ENCODE peak calls at places on chromosomes 12 and 14, in nine cellular contexts. One of them, this sample, is unnamed.
A peak's percentile ranks its signal among the peaks of the same experiment; 100 is the strongest.

GRCh38 chr12:121240484-121241202 is 30.7 kb downstream of the P2RX4 start:
- DNase-seq in CD8-positive, alpha-beta T cell: peak; percentile 82
- DNase-seq in heart right ventricle: peak; percentile 81
- DNase-seq in right lobe of liver: peak; percentile 60
- DNase-seq in fibroblast of lung: peak; percentile 8
- DNase-seq in aorta: peak; percentile 91
- DNase-seq in PC-3: no peak
- DNase-seq in ovary: peak; percentile 92
- DNase-seq in effector memory CD4-positive, alpha-beta T cell: peak; percentile 93
- DNase-seq in this sample: no peak

GRCh38 chr14:75672588-75673192 is 11.6 kb downstream of the TTLL5 start:
- DNase-seq in CD8-positive, alpha-beta T cell: no peak
- DNase-seq in fibroblast of lung: no peak
- DNase-seq in heart right ventricle: no peak
- DNase-seq in PC-3: no peak
- DNase-seq in ovary: no peak
- DNase-seq in aorta: no peak
- DNase-seq in right lobe of liver: no peak
- DNase-seq in effector memory CD4-positive, alpha-beta T cell: no peak
- DNase-seq in this sample: no peak

GRCh38 chr12:117966511-117966910 is 2.3 kb downstream of the KSR2 start:
- DNase-seq in ovary: no peak
- DNase-seq in CD8-positive, alpha-beta T cell: no peak
- DNase-seq in aorta: no peak
- DNase-seq in fibroblast of lung: no peak
- DNase-seq in heart right ventricle: no peak
- DNase-seq in right lobe of liver: no peak
- DNase-seq in effector memory CD4-positive, alpha-beta T cell: no peak
- DNase-seq in PC-3: no peak
- DNase-seq in this sample: no peak

GRCh38 chr12:61993734-61994345 is 266.4 kb upstream of the USP15 start:
- DNase-seq in PC-3: peak; percentile 61
- DNase-seq in CD8-positive, alpha-beta T cell: no peak
- DNase-seq in heart right ventricle: no peak
- DNase-seq in ovary: no peak
- DNase-seq in aorta: no peak
- DNase-seq in fibroblast of lung: no peak
- DNase-seq in effector memory CD4-positive, alpha-beta T cell: no peak
- DNase-seq in right lobe of liver: no peak
- DNase-seq in this sample: no peak

GRCh38 chr12:117890644-117891043 is 78.1 kb downstream of the KSR2 start:
- DNase-seq in heart right ventricle: no peak
- DNase-seq in right lobe of liver: no peak
- DNase-seq in aorta: no peak
- DNase-seq in CD8-positive, alpha-beta T cell: no peak
- DNase-seq in fibroblast of lung: no peak
- DNase-seq in ovary: no peak
- DNase-seq in PC-3: no peak
- DNase-seq in effector memory CD4-positive, alpha-beta T cell: no peak
- DNase-seq in this sample: no peak

GRCh38 chr12:68113644-68114043 is 45.9 kb downstream of the IFNG start:
- DNase-seq in fibroblast of lung: no peak
- DNase-seq in aorta: no peak
- DNase-seq in effector memory CD4-positive, alpha-beta T cell: no peak
- DNase-seq in heart right ventricle: no peak
- DNase-seq in CD8-positive, alpha-beta T cell: no peak
- DNase-seq in PC-3: peak; percentile 14
- DNase-seq in right lobe of liver: no peak
- DNase-seq in ovary: no peak
- DNase-seq in this sample: no peak

GRCh38 chr12:132887513-132888341 is at the start of gene CHFR:
- DNase-seq in aorta: peak; percentile 99
- DNase-seq in right lobe of liver: peak; percentile 98
- DNase-seq in effector memory CD4-positive, alpha-beta T cell: peak; percentile 92
- DNase-seq in heart right ventricle: peak; percentile 95
- DNase-seq in ovary: peak; percentile 95
- DNase-seq in CD8-positive, alpha-beta T cell: peak; percentile 90
- DNase-seq in fibroblast of lung: peak; percentile 98
- DNase-seq in PC-3: peak; percentile 98
- DNase-seq in this sample: peak; percentile 91

GRCh38 chr14:29805415-29806123 is 122.1 kb downstream of the PRKD1 start:
- DNase-seq in aorta: peak; percentile 77
- DNase-seq in right lobe of liver: peak; percentile 69
- DNase-seq in fibroblast of lung: peak; percentile 99
- DNase-seq in effector memory CD4-positive, alpha-beta T cell: no peak
- DNase-seq in heart right ventricle: peak; percentile 33
- DNase-seq in PC-3: peak; percentile 52
- DNase-seq in CD8-positive, alpha-beta T cell: no peak
- DNase-seq in ovary: peak; percentile 66
- DNase-seq in this sample: peak; percentile 33

GRCh38 chr14:37320106-37320505 is 122.4 kb downstream of the MIPOL1 start:
- DNase-seq in CD8-positive, alpha-beta T cell: no peak
- DNase-seq in fibroblast of lung: no peak
- DNase-seq in right lobe of liver: no peak
- DNase-seq in effector memory CD4-positive, alpha-beta T cell: no peak
- DNase-seq in ovary: no peak
- DNase-seq in aorta: no peak
- DNase-seq in PC-3: peak; percentile 70
- DNase-seq in heart right ventricle: no peak
- DNase-seq in this sample: no peak

GRCh38 chr12:46365951-46366379 is 6.6 kb downstream of the SLC38A2 start:
- DNase-seq in fibroblast of lung: peak; percentile 51
- DNase-seq in CD8-positive, alpha-beta T cell: no peak
- DNase-seq in ovary: no peak
- DNase-seq in PC-3: peak; percentile 53
- DNase-seq in heart right ventricle: no peak
- DNase-seq in aorta: no peak
- DNase-seq in right lobe of liver: no peak
- DNase-seq in effector memory CD4-positive, alpha-beta T cell: no peak
- DNase-seq in this sample: no peak

GRCh38 chr14:61090432-61091216 is 109.6 kb downstream of the SLC38A6 start:
- DNase-seq in CD8-positive, alpha-beta T cell: no peak
- DNase-seq in right lobe of liver: no peak
- DNase-seq in PC-3: no peak
- DNase-seq in ovary: no peak
- DNase-seq in heart right ventricle: no peak
- DNase-seq in effector memory CD4-positive, alpha-beta T cell: no peak
- DNase-seq in aorta: no peak
- DNase-seq in fibroblast of lung: no peak
- DNase-seq in this sample: no peak

GRCh38 chr14:64440494-64440893 is 24.8 kb upstream of the AKAP5 start:
- DNase-seq in right lobe of liver: no peak
- DNase-seq in ovary: no peak
- DNase-seq in fibroblast of lung: no peak
- DNase-seq in PC-3: no peak
- DNase-seq in CD8-positive, alpha-beta T cell: no peak
- DNase-seq in aorta: no peak
- DNase-seq in heart right ventricle: no peak
- DNase-seq in effector memory CD4-positive, alpha-beta T cell: no peak
- DNase-seq in this sample: no peak

GRCh38 chr12:54601841-54602240 is 13.4 kb upstream of the PPP1R1A start:
- DNase-seq in right lobe of liver: no peak
- DNase-seq in ovary: no peak
- DNase-seq in PC-3: peak; percentile 26
- DNase-seq in effector memory CD4-positive, alpha-beta T cell: no peak
- DNase-seq in fibroblast of lung: no peak
- DNase-seq in CD8-positive, alpha-beta T cell: no peak
- DNase-seq in aorta: no peak
- DNase-seq in heart right ventricle: no peak
- DNase-seq in this sample: no peak

GRCh38 chr12:90905691-90906370 is 49.1 kb downstream of the CCER1 start:
- DNase-seq in CD8-positive, alpha-beta T cell: no peak
- DNase-seq in right lobe of liver: no peak
- DNase-seq in effector memory CD4-positive, alpha-beta T cell: no peak
- DNase-seq in heart right ventricle: no peak
- DNase-seq in fibroblast of lung: peak; percentile 57
- DNase-seq in PC-3: peak; percentile 47
- DNase-seq in ovary: no peak
- DNase-seq in aorta: no peak
- DNase-seq in this sample: no peak

GRCh38 chr14:73610692-73611091 is 1.6 kb upstream of the ACOT6 start:
- DNase-seq in right lobe of liver: no peak
- DNase-seq in CD8-positive, alpha-beta T cell: no peak
- DNase-seq in heart right ventricle: no peak
- DNase-seq in PC-3: peak; percentile 29
- DNase-seq in aorta: no peak
- DNase-seq in fibroblast of lung: peak; percentile 39
- DNase-seq in ovary: no peak
- DNase-seq in effector memory CD4-positive, alpha-beta T cell: no peak
- DNase-seq in this sample: no peak
- H3K4me3 ChIP-seq in right lobe of liver: no peak overlapping the region
- H3K4me3 ChIP-seq in CD8-positive, alpha-beta T cell: no peak overlapping the region
- H3K4me3 ChIP-seq in heart right ventricle: no peak overlapping the region
- H3K4me3 ChIP-seq in PC-3: no peak overlapping the region
- H3K4me3 ChIP-seq in aorta: no peak overlapping the region
- H3K4me3 ChIP-seq in fibroblast of lung: no peak overlapping the region
- H3K4me3 ChIP-seq in ovary: no peak overlapping the region
- H3K4me3 ChIP-seq in effector memory CD4-positive, alpha-beta T cell: no peak overlapping the region
- H3K4me3 ChIP-seq in this sample: no peak overlapping the region

DNA sequence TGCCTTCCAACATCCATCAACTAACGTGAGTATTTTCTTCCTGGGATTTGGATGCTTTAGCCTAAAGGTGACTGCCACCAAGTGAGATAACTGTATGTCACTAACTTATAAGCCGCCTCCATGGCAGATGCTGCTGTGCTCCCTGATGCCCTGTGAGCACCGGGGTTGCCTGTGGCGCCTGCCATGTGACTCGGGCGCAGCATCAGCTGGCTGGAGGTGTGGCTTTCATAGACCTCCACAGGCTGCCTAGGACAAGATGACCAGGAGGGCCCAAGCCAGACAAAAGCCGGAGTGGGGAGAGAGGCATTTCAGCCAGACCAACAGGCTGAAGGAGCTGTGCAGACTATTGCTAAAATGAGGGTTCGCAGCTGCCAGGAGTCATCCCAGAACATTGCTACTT is 55.7 kb downstream of the ANAPC7 start:
- DNase-seq in fibroblast of lung: no peak
- DNase-seq in heart right ventricle: no peak
- DNase-seq in PC-3: no peak
- DNase-seq in ovary: no peak
- DNase-seq in right lobe of liver: no peak
- DNase-seq in aorta: no peak
- DNase-seq in effector memory CD4-positive, alpha-beta T cell: no peak
- DNase-seq in CD8-positive, alpha-beta T cell: no peak
- DNase-seq in this sample: no peak
- H3K36me3 ChIP-seq in fibroblast of lung: peaks cover 52% of the 10 kb centered on the region
- H3K36me3 ChIP-seq in heart right ventricle: peaks cover 72% of the 10 kb centered on the region
- H3K36me3 ChIP-seq in PC-3: peaks cover 71% of the 10 kb centered on the region
- H3K36me3 ChIP-seq in ovary: no peaks in the 10 kb centered on the region
- H3K36me3 ChIP-seq in right lobe of liver: peaks cover 84% of the 10 kb centered on the region
- H3K36me3 ChIP-seq in aorta: peaks cover 29% of the 10 kb centered on the region
- H3K36me3 ChIP-seq in effector memory CD4-positive, alpha-beta T cell: peaks cover 49% of the 10 kb centered on the region
- H3K36me3 ChIP-seq in CD8-positive, alpha-beta T cell: peaks cover 48% of the 10 kb centered on the region
- H3K36me3 ChIP-seq in this sample: peaks cover 61% of the 10 kb centered on the region

DNA sequence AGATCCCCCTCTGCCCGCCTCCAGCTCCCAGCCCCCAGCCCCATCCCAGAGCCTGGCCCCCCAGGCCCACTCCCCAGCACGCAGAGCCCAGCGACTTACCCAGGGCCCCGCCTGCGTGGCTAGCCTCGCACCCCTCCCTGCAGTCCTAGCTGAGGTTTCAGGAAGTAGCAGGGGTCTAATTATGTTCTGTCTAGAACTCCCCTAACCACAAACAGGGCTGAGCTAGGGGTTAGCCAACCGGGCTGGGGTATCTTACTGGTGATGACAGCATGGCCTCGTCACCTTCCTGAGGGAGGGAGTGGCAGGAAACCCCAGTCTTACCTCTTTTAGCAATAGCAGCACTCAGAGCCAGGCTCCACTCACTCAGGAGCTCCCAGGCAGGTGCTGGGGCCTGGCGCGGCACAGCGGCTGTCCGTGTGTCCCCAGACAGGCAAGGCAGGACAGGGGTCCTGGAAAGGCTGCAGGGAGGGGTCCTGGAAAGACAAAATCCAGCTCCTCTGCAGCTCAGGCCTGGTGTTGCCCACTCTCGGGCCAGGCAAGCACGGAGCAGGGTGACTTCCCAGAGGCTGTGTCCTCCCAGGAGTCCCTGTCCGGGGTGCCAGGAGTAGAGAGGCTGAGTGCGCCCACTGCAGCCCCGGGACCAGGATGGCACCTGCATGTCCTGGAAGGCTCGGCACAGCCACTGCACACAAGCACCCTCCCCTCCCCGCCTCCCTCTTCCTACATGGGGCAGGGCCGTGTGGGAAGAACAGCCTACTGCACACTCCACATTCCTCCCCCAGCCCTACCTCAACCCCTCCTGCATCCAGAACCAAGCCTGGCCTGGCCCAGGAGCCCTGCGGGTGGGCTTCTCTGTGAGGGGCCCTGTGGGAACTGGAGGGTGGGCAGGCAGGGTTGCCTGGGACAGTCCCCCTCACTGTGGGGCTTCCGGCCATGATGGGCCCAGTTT is at the start of gene GPR132:
- DNase-seq in CD8-positive, alpha-beta T cell: peak; percentile 85
- DNase-seq in right lobe of liver: peak; percentile 54
- DNase-seq in ovary: no peak
- DNase-seq in PC-3: peak; percentile 58
- DNase-seq in fibroblast of lung: peak; percentile 54
- DNase-seq in effector memory CD4-positive, alpha-beta T cell: peak; percentile 91
- DNase-seq in aorta: peak; percentile 78
- DNase-seq in heart right ventricle: peak; percentile 34
- DNase-seq in this sample: no peak
- H3K4me3 ChIP-seq in CD8-positive, alpha-beta T cell: peak within 1 kb of the TSS; percentile 92
- H3K4me3 ChIP-seq in right lobe of liver: no peak within 1 kb of the TSS
- H3K4me3 ChIP-seq in ovary: no peak within 1 kb of the TSS
- H3K4me3 ChIP-seq in PC-3: no peak within 1 kb of the TSS
- H3K4me3 ChIP-seq in fibroblast of lung: no peak within 1 kb of the TSS
- H3K4me3 ChIP-seq in effector memory CD4-positive, alpha-beta T cell: peak within 1 kb of the TSS; percentile 89
- H3K4me3 ChIP-seq in aorta: no peak within 1 kb of the TSS
- H3K4me3 ChIP-seq in heart right ventricle: no peak within 1 kb of the TSS
- H3K4me3 ChIP-seq in this sample: no peak within 1 kb of the TSS

GRCh38 chr12:41634096-41634495 is 446.0 kb downstream of the PDZRN4 start:
- DNase-seq in aorta: no peak
- DNase-seq in PC-3: no peak
- DNase-seq in ovary: no peak
- DNase-seq in heart right ventricle: no peak
- DNase-seq in right lobe of liver: no peak
- DNase-seq in fibroblast of lung: no peak
- DNase-seq in CD8-positive, alpha-beta T cell: no peak
- DNase-seq in effector memory CD4-positive, alpha-beta T cell: no peak
- DNase-seq in this sample: no peak

GRCh38 chr12:41635731-41636130 is 447.6 kb downstream of the PDZRN4 start:
- DNase-seq in PC-3: no peak
- DNase-seq in effector memory CD4-positive, alpha-beta T cell: no peak
- DNase-seq in CD8-positive, alpha-beta T cell: no peak
- DNase-seq in heart right ventricle: no peak
- DNase-seq in fibroblast of lung: no peak
- DNase-seq in ovary: no peak
- DNase-seq in right lobe of liver: no peak
- DNase-seq in aorta: no peak
- DNase-seq in this sample: no peak

DNA sequence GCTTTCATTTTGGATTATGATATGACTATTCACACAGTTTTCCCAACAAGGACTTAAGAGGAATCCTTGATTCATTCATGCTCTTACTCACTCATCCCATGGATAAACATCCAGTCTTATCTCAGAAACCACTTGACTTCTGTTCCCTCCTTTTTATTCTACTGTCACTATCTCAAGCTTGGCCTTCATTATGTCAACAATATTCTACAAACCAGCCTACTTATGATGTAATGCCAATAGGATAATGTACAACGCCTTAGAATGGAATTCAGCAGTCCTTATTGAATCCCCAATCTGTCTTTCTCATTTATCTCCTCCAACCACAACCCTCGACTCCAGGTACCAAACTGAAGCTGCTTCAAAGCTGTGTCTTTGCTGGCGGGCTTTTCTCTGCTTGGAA is 448.5 kb downstream of the PDZRN4 start:
- DNase-seq in ovary: no peak
- DNase-seq in PC-3: no peak
- DNase-seq in effector memory CD4-positive, alpha-beta T cell: no peak
- DNase-seq in fibroblast of lung: peak; percentile 5
- DNase-seq in aorta: no peak
- DNase-seq in CD8-positive, alpha-beta T cell: no peak
- DNase-seq in right lobe of liver: no peak
- DNase-seq in heart right ventricle: no peak
- DNase-seq in this sample: no peak
- H3K36me3 ChIP-seq in ovary: no peaks in the 10 kb centered on the region
- H3K36me3 ChIP-seq in PC-3: no peaks in the 10 kb centered on the region
- H3K36me3 ChIP-seq in effector memory CD4-positive, alpha-beta T cell: no peaks in the 10 kb centered on the region
- H3K36me3 ChIP-seq in fibroblast of lung: no peaks in the 10 kb centered on the region
- H3K36me3 ChIP-seq in aorta: no peaks in the 10 kb centered on the region
- H3K36me3 ChIP-seq in CD8-positive, alpha-beta T cell: no peaks in the 10 kb centered on the region
- H3K36me3 ChIP-seq in right lobe of liver: no peaks in the 10 kb centered on the region
- H3K36me3 ChIP-seq in heart right ventricle: no peaks in the 10 kb centered on the region
- H3K36me3 ChIP-seq in this sample: no peaks in the 10 kb centered on the region

This sample was measured in BJ.